ENCODE peak calls at places on chromosome 3, in ten cellular contexts. Z is AG04450; I is RWPE2; G is A549; U is H9; D is CD4-positive, alpha-beta T cell; A is endothelial cell of umbilical vein; L is neural progenitor cell; H is fibroblast of lung; F is psoas muscle. M is an unnamed sample.

GRCh38 chr3:136464502-136464901 is 214.4 kb downstream of the PCCB start:
- DNase-seq in Z (peak), I (no peak), G (no peak), U (no peak), D (no peak), A (no peak), L (no peak), H (peak), F (no peak), M (no peak)

GRCh38 chr3:11290743-11291680 is 18.8 kb downstream of the ATG7 start:
- DNase-seq in Z (no peak), I (no peak), G (no peak), U (no peak), D (no peak), A (no peak), L (no peak), H (peak), F (no peak), M (no peak)

GRCh38 chr3:190005343-190006113 is 115.2 kb downstream of the P3H2 start:
- DNase-seq in Z (no peak), I (no peak), G (no peak), U (no peak), D (no peak), A (no peak), L (no peak), H (no peak), F (no peak), M (no peak)

GRCh38 chr3:5774337-5774736 is 586.8 kb downstream of the EDEM1 start:
- DNase-seq in Z (no peak), I (no peak), G (no peak), U (no peak), D (no peak), A (no peak), L (no peak), H (no peak), F (no peak), M (no peak)

GRCh38 chr3:17136251-17136721 is 251.5 kb downstream of the PLCL2 start:
- DNase-seq in Z (no peak), I (no peak), G (no peak), U (no peak), D (no peak), A (no peak), L (peak), H (peak), F (peak), M (peak)

GRCh38 chr3:50572158-50572557 is 2.8 kb downstream of the HEMK1 start:
- DNase-seq in Z (peak), I (no peak), G (peak), U (peak), D (peak), A (peak), L (peak), H (peak), F (peak), M (peak)

GRCh38 chr3:17972889-17973558 is 230.6 kb upstream of the TBC1D5 start:
- DNase-seq in Z (no peak), I (no peak), G (no peak), U (no peak), D (no peak), A (no peak), L (no peak), H (no peak), F (no peak), M (no peak)

GRCh38 chr3:81713018-81713417 is 48.4 kb downstream of the GBE1 start:
- DNase-seq in Z (no peak), I (no peak), G (no peak), U (no peak), D (no peak), A (peak), L (no peak), H (no peak), F (no peak), M (no peak)

GRCh38 chr3:193140381-193140780 is 100.6 kb upstream of the PLAAT1 start:
- DNase-seq in Z (no peak), I (no peak), G (no peak), U (no peak), D (no peak), A (no peak), L (no peak), H (peak), F (no peak), M (no peak)

GRCh38 chr3:20668411-20668810 is 482.4 kb upstream of the SGO1 start:
- DNase-seq in Z (no peak), I (no peak), G (peak), U (peak), D (no peak), A (peak), L (peak), H (peak), F (no peak), M (no peak)

GRCh38 chr3:62529230-62529629 is 155.9 kb upstream of the FEZF2 start:
- DNase-seq in Z (no peak), I (no peak), G (peak), U (peak), D (no peak), A (peak), L (peak), H (peak), F (no peak), M (peak)

GRCh38 chr3:119883461-119884160 is 101.7 kb downstream of the NR1I2 start:
- DNase-seq in Z (no peak), I (no peak), G (no peak), U (no peak), D (no peak), A (no peak), L (no peak), H (no peak), F (no peak), M (no peak)
- TF ChIP-seq CTCF in Z (no peak), I (no peak), G (peak), U (no peak), D (no peak), A (no peak), L (no peak), H (no peak), F (no peak), M (peak)

GRCh38 chr3:76442374-76442915 is 597.5 kb upstream of the ROBO2 start:
- DNase-seq in Z (no peak), I (no peak), G (no peak), U (no peak), D (no peak), A (no peak), L (no peak), H (peak), F (no peak), M (no peak)
- H3K27ac ChIP-seq in Z (no peak), I (no peak), G (no peak), U (no peak), D (no peak), A (no peak), L (no peak), H (no peak), F (no peak), M (no peak)

GRCh38 chr3:105328338-105328730 is 38.4 kb upstream of the ALCAM start:
- DNase-seq in Z (no peak), I (no peak), G (no peak), U (no peak), D (no peak), A (no peak), L (no peak), H (no peak), F (no peak), M (no peak)

GRCh38 chr3:105327662-105328337 is 38.9 kb upstream of the ALCAM start:
- DNase-seq in Z (no peak), I (no peak), G (no peak), U (no peak), D (no peak), A (no peak), L (no peak), H (no peak), F (no peak), M (no peak)

GRCh38 chr3:105322570-105323273 is 44.0 kb upstream of the ALCAM start:
- DNase-seq in Z (no peak), I (no peak), G (no peak), U (no peak), D (no peak), A (no peak), L (no peak), H (peak), F (no peak), M (no peak)

GRCh38 chr3:105323274-105323599 is 43.5 kb upstream of the ALCAM start:
- DNase-seq in Z (no peak), I (no peak), G (no peak), U (no peak), D (no peak), A (no peak), L (no peak), H (no peak), F (no peak), M (no peak)
- TF ChIP-seq CTCF in Z (no peak), I (no peak), G (no peak), U (no peak), D (no peak), A (no peak), L (no peak), H (no peak), F (no peak), M (no peak)

GRCh38 chr3:15797600-15798303 is at the start of gene ANKRD28:
- DNase-seq in Z (peak), I (no peak), G (peak), U (no peak), D (no peak), A (peak), L (peak), H (peak), F (no peak), M (no peak)
- H3K27ac ChIP-seq in Z (peak), I (peak), G (peak), U (peak), D (peak), A (peak), L (peak), H (peak), F (peak), M (peak)

GRCh38 chr3:124851136-124851535 is 36.0 kb downstream of the ITGB5 start:
- DNase-seq in Z (no peak), I (no peak), G (no peak), U (no peak), D (no peak), A (no peak), L (no peak), H (no peak), F (no peak), M (no peak)

GRCh38 chr3:124848300-124848699 is 38.9 kb downstream of the ITGB5 start:
- DNase-seq in Z (no peak), I (no peak), G (no peak), U (no peak), D (no peak), A (no peak), L (no peak), H (no peak), F (no peak), M (no peak)

GRCh38 chr3:124851905-124852304 is 35.3 kb downstream of the ITGB5 start:
- DNase-seq in Z (no peak), I (no peak), G (no peak), U (no peak), D (no peak), A (no peak), L (no peak), H (no peak), F (no peak), M (no peak)

GRCh38 chr3:124850212-124850611 is 37.0 kb downstream of the ITGB5 start:
- DNase-seq in Z (no peak), I (no peak), G (no peak), U (no peak), D (no peak), A (no peak), L (no peak), H (peak), F (no peak), M (no peak)

DNA sequence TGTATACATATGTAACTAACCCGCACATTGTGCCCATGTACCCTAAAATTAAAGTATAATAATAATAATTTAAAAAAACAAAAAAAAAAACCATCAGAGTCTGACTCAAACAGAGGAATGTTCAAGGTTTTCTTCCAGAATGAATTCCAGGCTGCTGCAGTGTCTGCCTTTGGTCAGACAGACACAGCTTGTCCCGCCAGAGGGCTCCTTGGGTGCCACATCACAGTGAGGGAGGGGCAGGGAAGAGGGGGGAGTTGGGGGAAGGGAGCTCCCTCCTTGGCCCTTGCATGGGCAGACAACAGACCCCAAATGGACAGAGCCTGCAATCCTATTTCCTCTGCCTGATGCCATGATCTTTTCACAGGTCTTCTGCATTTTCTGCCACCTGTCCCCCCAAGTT is 36.5 kb downstream of the ITGB5 start:
- DNase-seq in Z (no peak), I (no peak), G (no peak), U (no peak), D (no peak), A (no peak), L (peak), H (peak), F (peak), M (peak)
- TF ChIP-seq CTCF in Z (peak), I (no peak), G (no peak), U (no peak), D (no peak), A (no peak), L (no peak), H (peak), F (no peak), M (no peak)

DNA sequence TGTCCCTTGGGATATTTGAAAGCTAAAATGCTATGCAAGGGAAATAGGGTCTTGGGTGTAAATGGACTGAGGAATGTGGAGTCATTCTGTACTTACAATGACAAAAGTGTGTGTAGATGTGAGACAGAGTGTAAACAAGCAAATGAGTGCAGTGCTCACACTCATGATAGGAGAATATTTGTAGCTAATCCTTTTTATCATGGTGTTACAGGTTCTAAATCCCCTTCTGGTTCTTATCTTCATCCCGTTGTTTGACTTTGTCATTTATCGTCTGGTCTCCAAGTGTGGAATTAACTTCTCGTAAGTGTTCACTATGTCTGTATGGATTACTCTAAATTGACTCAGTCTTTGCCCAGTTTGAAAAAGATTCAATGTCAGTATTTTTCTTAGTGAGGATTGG is 30.5 kb downstream of the SLC15A2 start:
- DNase-seq in Z (no peak), I (no peak), G (no peak), U (no peak), D (no peak), A (no peak), L (no peak), H (no peak), F (no peak), M (no peak)
- H3K27ac ChIP-seq in Z (no peak), I (no peak), G (no peak), U (no peak), D (no peak), A (no peak), L (no peak), H (no peak), F (no peak), M (no peak)

DNA sequence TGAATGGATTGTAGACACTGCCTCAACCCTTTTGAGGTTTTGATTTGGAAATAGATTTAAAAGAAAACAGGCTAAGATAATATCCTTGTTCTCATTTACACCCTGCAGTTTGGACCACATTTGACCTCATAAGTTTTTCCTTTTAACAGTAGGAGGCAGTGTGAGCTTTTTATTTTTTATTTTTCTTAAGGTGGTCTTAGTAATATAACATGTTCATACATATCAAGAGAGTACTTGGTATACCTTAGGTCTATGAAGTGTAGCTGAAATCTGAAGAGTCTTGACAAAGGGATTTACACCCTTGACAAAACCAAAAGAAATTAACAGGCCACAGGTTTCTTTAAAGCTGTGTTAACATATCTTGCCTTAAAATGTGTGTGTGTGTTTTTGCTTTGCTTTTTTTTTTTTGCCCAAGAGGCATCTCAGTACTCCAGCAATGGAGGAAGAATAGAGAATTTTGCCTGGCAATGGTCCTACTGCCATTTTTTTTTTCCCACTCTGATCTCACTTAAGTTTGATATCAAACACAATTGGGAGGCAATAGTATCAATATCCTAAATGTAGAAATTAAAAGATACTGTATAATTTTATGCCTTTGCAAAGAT is 3.3 kb downstream of the RAP2B start:
- DNase-seq in Z (no peak), I (no peak), G (no peak), U (no peak), D (no peak), A (peak), L (no peak), H (peak), F (no peak), M (no peak)
- TF ChIP-seq CTCF in Z (peak), I (peak), G (peak), U (peak), D (peak), A (peak), L (peak), H (peak), F (no peak), M (peak)

GRCh38 chr3:52890735-52891134 is 6.6 kb downstream of the STIMATE start:
- DNase-seq in Z (no peak), I (no peak), G (no peak), U (no peak), D (no peak), A (no peak), L (no peak), H (no peak), F (no peak), M (no peak)

GRCh38 chr3:52892625-52893311 is 4.6 kb downstream of the STIMATE start:
- DNase-seq in Z (no peak), I (no peak), G (no peak), U (no peak), D (peak), A (no peak), L (no peak), H (no peak), F (no peak), M (no peak)

GRCh38 chr3:52892290-52892624 is 5.1 kb downstream of the STIMATE start:
- DNase-seq in Z (no peak), I (no peak), G (no peak), U (no peak), D (no peak), A (no peak), L (no peak), H (no peak), F (no peak), M (no peak)

GRCh38 chr3:52891164-52891563 is 6.2 kb downstream of the STIMATE start:
- DNase-seq in Z (no peak), I (no peak), G (no peak), U (no peak), D (no peak), A (no peak), L (no peak), H (no peak), F (no peak), M (no peak)

GRCh38 chr3:52891615-52892081 is 5.7 kb downstream of the STIMATE start:
- DNase-seq in Z (peak), I (no peak), G (no peak), U (no peak), D (no peak), A (no peak), L (no peak), H (no peak), F (no peak), M (no peak)
- H3K27ac ChIP-seq in Z (peak), I (no peak), G (no peak), U (no peak), D (no peak), A (no peak), L (no peak), H (no peak), F (peak), M (no peak)

M was measured in left ventricle myocardium inferior.